ENCODE peak calls at places on chromosome 4, in six cellular contexts. G is ovary, A is psoas muscle, B is adrenal gland, T is H9, X is breast epithelium. V is an unnamed sample.

GRCh38 chr4:8303485-8304281 is 34.1 kb downstream of the HTRA3 start:
- DNase-seq in G (peak; percentile 28), A (no peak), B (peak; percentile 77), T (no peak), X (no peak), V (no peak)

GRCh38 chr4:66073961-66074360 is 403.7 kb upstream of the EPHA5 start:
- DNase-seq in G (no peak), A (no peak), B (no peak), T (no peak), X (no peak), V (no peak)

GRCh38 chr4:177008836-177009501 is 216.2 kb upstream of the VEGFC start:
- DNase-seq in G (no peak), A (no peak), B (no peak), T (no peak), X (no peak), V (no peak)

GRCh38 chr4:40547446-40548132 is 82.1 kb downstream of the RBM47 start:
- DNase-seq in G (no peak), A (no peak), B (no peak), T (no peak), X (no peak), V (no peak)

GRCh38 chr4:1011022-1011694 is at the start of gene FGFRL1:
- DNase-seq in G (peak; percentile 96), A (peak; percentile 96), B (peak; percentile 93), T (peak; percentile 90), X (peak; percentile 76), V (peak; percentile 93)

GRCh38 chr4:85084371-85085170 is 118.1 kb upstream of the WDFY3 start:
- DNase-seq in G (no peak), A (no peak), B (peak; percentile 15), T (no peak), X (no peak), V (no peak)

GRCh38 chr4:153512952-153513500 is 46.9 kb downstream of the TMEM131L start:
- DNase-seq in G (no peak), A (no peak), B (no peak), T (no peak), X (no peak), V (no peak)

GRCh38 chr4:159823743-159824142 is 720.9 kb downstream of the RAPGEF2 start:
- DNase-seq in G (no peak), A (no peak), B (no peak), T (no peak), X (no peak), V (no peak)

GRCh38 chr4:152385551-152385950 is 150.3 kb downstream of the FBXW7 start:
- DNase-seq in G (no peak), A (no peak), B (no peak), T (no peak), X (no peak), V (no peak)

GRCh38 chr4:8391071-8391470 is 49.5 kb downstream of the ACOX3 start:
- DNase-seq in G (no peak), A (no peak), B (no peak), T (no peak), X (no peak), V (no peak)

GRCh38 chr4:153916273-153916755 is 127.4 kb upstream of the SFRP2 start:
- DNase-seq in G (no peak), A (no peak), B (no peak), T (no peak), X (no peak), V (no peak)

GRCh38 chr4:76199664-76200211 is 13.9 kb downstream of the SCARB2 start:
- DNase-seq in G (no peak), A (no peak), B (peak; percentile 34), T (peak; percentile 33), X (no peak), V (no peak)
- H3K4me1 ChIP-seq in G (peaks cover 30% of the 10 kb centered on the region), A (peaks cover 95% of the 10 kb centered on the region), B (peaks cover 24% of the 10 kb centered on the region), T (peaks cover 2% of the 10 kb centered on the region), X (peaks cover 21% of the 10 kb centered on the region), V (peaks cover 97% of the 10 kb centered on the region)

DNA sequence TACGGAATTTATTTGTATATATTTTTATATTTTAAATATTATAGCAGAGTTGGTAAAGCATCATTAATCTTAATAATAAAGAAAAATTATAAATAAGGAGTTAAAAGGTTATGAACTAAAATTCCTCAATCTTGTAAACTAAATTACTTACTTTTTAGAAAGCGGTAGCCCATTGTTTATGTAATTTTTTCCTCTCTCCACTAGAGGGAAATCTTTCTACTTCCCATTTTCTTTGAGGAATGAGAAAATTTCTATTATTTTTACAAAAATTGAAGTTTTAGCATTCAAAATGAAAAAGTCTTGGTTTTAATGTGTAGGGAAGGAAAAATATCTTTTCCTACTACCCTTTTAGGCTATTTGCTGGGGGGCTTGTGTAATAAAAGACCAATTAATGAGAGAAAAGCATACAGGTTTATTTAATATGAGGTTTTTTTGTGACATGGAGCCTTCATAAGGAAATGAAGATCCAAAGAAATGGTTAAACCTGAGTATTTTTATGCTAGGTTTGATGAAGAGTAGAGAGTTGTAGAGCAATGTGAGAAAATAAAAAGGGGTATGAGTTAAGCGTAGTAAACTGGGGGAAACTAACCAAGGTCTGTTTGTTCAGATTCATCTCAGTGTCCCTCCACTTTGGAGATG is 68.7 kb upstream of the ADAD1 start:
- DNase-seq in G (no peak), A (no peak), B (no peak), T (no peak), X (no peak), V (no peak)
- TF ChIP-seq CTCF in G (no peak), A (peak; percentile 28), B (peak; percentile 48), T (peak; percentile 77), X (no peak), V (peak; percentile 28)

GRCh38 chr4:37586194-37586593 is 100.0 kb downstream of the RELL1 start:
- DNase-seq in G (no peak), A (no peak), B (no peak), T (no peak), X (no peak), V (no peak)
- H3K27me3 ChIP-seq in G (no peaks in the 10 kb centered on the region), A (no peaks in the 10 kb centered on the region), B (no peaks in the 10 kb centered on the region), T (no peaks in the 10 kb centered on the region), X (no peaks in the 10 kb centered on the region), V (peaks cover 11% of the 10 kb centered on the region)

DNA sequence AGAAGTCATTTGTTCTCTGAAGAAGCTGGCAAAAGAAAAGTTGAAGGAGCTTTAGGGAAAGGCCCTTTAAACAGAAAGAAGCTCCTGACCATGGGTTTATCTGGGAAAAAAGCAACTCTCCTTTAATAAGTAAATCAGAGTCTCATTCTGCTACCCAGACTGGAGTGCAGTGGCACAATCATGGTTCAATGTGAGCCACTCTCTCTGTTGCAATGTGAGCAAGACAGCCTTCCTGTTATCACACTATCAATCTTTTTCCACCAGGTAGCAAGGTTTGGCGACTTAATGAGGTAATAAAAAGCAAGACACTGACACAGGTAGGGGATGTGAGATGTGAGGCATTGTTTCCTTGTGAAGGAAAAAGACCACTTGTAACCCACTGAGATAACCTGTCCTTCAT is 111.3 kb downstream of the SYNPO2 start:
- DNase-seq in G (no peak), A (no peak), B (no peak), T (no peak), X (no peak), V (no peak)
- H3K4me1 ChIP-seq in G (peaks cover 9% of the 10 kb centered on the region), A (peaks cover 59% of the 10 kb centered on the region), B (no peaks in the 10 kb centered on the region), T (peaks cover 10% of the 10 kb centered on the region), X (no peaks in the 10 kb centered on the region), V (peaks cover 3% of the 10 kb centered on the region)

V was measured in left lung.